ENCODE peak calls at places on chromosome 7, in eight cellular contexts. One of them, this sample, is unnamed. For H3K9me3 and H3K4me1, the result is how much of the 10 kb centered on the place peaks cover.

GRCh38 chr7:98990356-98990755 is 112.0 kb downstream of the TRRAP start:
- DNase-seq in right atrium auricular region: no peak
- DNase-seq in aorta: peak
- DNase-seq in body of pancreas: no peak
- DNase-seq in astrocyte: no peak
- DNase-seq in fibroblast of lung: no peak
- DNase-seq in ascending aorta: no peak
- DNase-seq in naive thymus-derived CD4-positive, alpha-beta T cell: no peak
- DNase-seq in this sample: no peak

GRCh38 chr7:151405588-151405987 is 4.2 kb downstream of the WDR86 start:
- DNase-seq in right atrium auricular region: no peak
- DNase-seq in aorta: no peak
- DNase-seq in body of pancreas: no peak
- DNase-seq in astrocyte: no peak
- DNase-seq in fibroblast of lung: no peak
- DNase-seq in ascending aorta: no peak
- DNase-seq in naive thymus-derived CD4-positive, alpha-beta T cell: no peak
- DNase-seq in this sample: no peak

GRCh38 chr7:50627824-50628361 is 62.7 kb upstream of the DDC start:
- DNase-seq in right atrium auricular region: no peak
- DNase-seq in aorta: peak
- DNase-seq in body of pancreas: no peak
- DNase-seq in astrocyte: no peak
- DNase-seq in fibroblast of lung: no peak
- DNase-seq in ascending aorta: no peak
- DNase-seq in naive thymus-derived CD4-positive, alpha-beta T cell: no peak
- DNase-seq in this sample: no peak

GRCh38 chr7:117186218-117186617 is 136.6 kb downstream of the WNT2 start:
- DNase-seq in right atrium auricular region: no peak
- DNase-seq in aorta: no peak
- DNase-seq in body of pancreas: no peak
- DNase-seq in astrocyte: peak
- DNase-seq in fibroblast of lung: peak
- DNase-seq in ascending aorta: no peak
- DNase-seq in naive thymus-derived CD4-positive, alpha-beta T cell: no peak
- DNase-seq in this sample: no peak

GRCh38 chr7:109864263-109864662 is 1226.7 kb upstream of the LRRN3 start:
- DNase-seq in right atrium auricular region: no peak
- DNase-seq in aorta: no peak
- DNase-seq in body of pancreas: no peak
- DNase-seq in astrocyte: no peak
- DNase-seq in fibroblast of lung: no peak
- DNase-seq in ascending aorta: no peak
- DNase-seq in naive thymus-derived CD4-positive, alpha-beta T cell: no peak
- DNase-seq in this sample: no peak

GRCh38 chr7:70477051-70478010 is 654.6 kb upstream of the GALNT17 start:
- DNase-seq in right atrium auricular region: no peak
- DNase-seq in aorta: no peak
- DNase-seq in body of pancreas: peak
- DNase-seq in astrocyte: peak
- DNase-seq in fibroblast of lung: peak
- DNase-seq in ascending aorta: no peak
- DNase-seq in naive thymus-derived CD4-positive, alpha-beta T cell: no peak
- DNase-seq in this sample: no peak

GRCh38 chr7:117777335-117778150 is 95.7 kb downstream of the CTTNBP2 start:
- DNase-seq in right atrium auricular region: no peak
- DNase-seq in aorta: no peak
- DNase-seq in body of pancreas: no peak
- DNase-seq in astrocyte: no peak
- DNase-seq in fibroblast of lung: peak
- DNase-seq in ascending aorta: no peak
- DNase-seq in naive thymus-derived CD4-positive, alpha-beta T cell: no peak
- DNase-seq in this sample: no peak

GRCh38 chr7:141701489-141702046 is 398 bp downstream of the DENND11 start:
- DNase-seq in right atrium auricular region: no peak
- DNase-seq in aorta: peak
- DNase-seq in body of pancreas: peak
- DNase-seq in astrocyte: peak
- DNase-seq in fibroblast of lung: peak
- DNase-seq in ascending aorta: no peak
- DNase-seq in naive thymus-derived CD4-positive, alpha-beta T cell: peak
- DNase-seq in this sample: peak

GRCh38 chr7:75966209-75966961 is 28.0 kb downstream of the TMEM120A start:
- DNase-seq in right atrium auricular region: peak
- DNase-seq in aorta: peak
- DNase-seq in body of pancreas: no peak
- DNase-seq in astrocyte: peak
- DNase-seq in fibroblast of lung: peak
- DNase-seq in ascending aorta: peak
- DNase-seq in naive thymus-derived CD4-positive, alpha-beta T cell: no peak
- DNase-seq in this sample: no peak

GRCh38 chr7:41858196-41858595 is 155.3 kb upstream of the INHBA start:
- DNase-seq in right atrium auricular region: no peak
- DNase-seq in aorta: no peak
- DNase-seq in body of pancreas: no peak
- DNase-seq in astrocyte: peak
- DNase-seq in fibroblast of lung: peak
- DNase-seq in ascending aorta: no peak
- DNase-seq in naive thymus-derived CD4-positive, alpha-beta T cell: no peak
- DNase-seq in this sample: no peak

GRCh38 chr7:80429186-80429585 is 82.7 kb downstream of the GNAT3 start:
- DNase-seq in right atrium auricular region: no peak
- DNase-seq in aorta: no peak
- DNase-seq in body of pancreas: no peak
- DNase-seq in astrocyte: no peak
- DNase-seq in fibroblast of lung: no peak
- DNase-seq in ascending aorta: no peak
- DNase-seq in naive thymus-derived CD4-positive, alpha-beta T cell: no peak
- DNase-seq in this sample: no peak

GRCh38 chr7:95491634-95492314 is 6.0 kb downstream of the ASB4 start:
- DNase-seq in right atrium auricular region: no peak
- DNase-seq in aorta: no peak
- DNase-seq in body of pancreas: no peak
- DNase-seq in astrocyte: peak
- DNase-seq in fibroblast of lung: peak
- DNase-seq in ascending aorta: no peak
- DNase-seq in naive thymus-derived CD4-positive, alpha-beta T cell: no peak
- DNase-seq in this sample: no peak

GRCh38 chr7:156055206-156055822 is 243.1 kb upstream of the SHH start:
- DNase-seq in right atrium auricular region: no peak
- DNase-seq in aorta: no peak
- DNase-seq in body of pancreas: no peak
- DNase-seq in astrocyte: no peak
- DNase-seq in fibroblast of lung: no peak
- DNase-seq in ascending aorta: no peak
- DNase-seq in naive thymus-derived CD4-positive, alpha-beta T cell: no peak
- DNase-seq in this sample: no peak

GRCh38 chr7:70060298-70061068 is 462.2 kb downstream of the AUTS2 start:
- DNase-seq in right atrium auricular region: no peak
- DNase-seq in aorta: no peak
- DNase-seq in body of pancreas: no peak
- DNase-seq in astrocyte: no peak
- DNase-seq in fibroblast of lung: no peak
- DNase-seq in ascending aorta: no peak
- DNase-seq in naive thymus-derived CD4-positive, alpha-beta T cell: no peak
- DNase-seq in this sample: peak

GRCh38 chr7:119256446-119257131 is 1016.4 kb upstream of the KCND2 start:
- DNase-seq in right atrium auricular region: no peak
- DNase-seq in aorta: no peak
- DNase-seq in body of pancreas: no peak
- DNase-seq in astrocyte: no peak
- DNase-seq in fibroblast of lung: no peak
- DNase-seq in ascending aorta: no peak
- DNase-seq in naive thymus-derived CD4-positive, alpha-beta T cell: no peak
- DNase-seq in this sample: no peak

GRCh38 chr7:76512941-76513816 is 2.8 kb downstream of the UPK3B start:
- DNase-seq in right atrium auricular region: no peak
- DNase-seq in aorta: no peak
- DNase-seq in body of pancreas: peak
- DNase-seq in astrocyte: no peak
- DNase-seq in fibroblast of lung: no peak
- DNase-seq in ascending aorta: no peak
- DNase-seq in naive thymus-derived CD4-positive, alpha-beta T cell: no peak
- DNase-seq in this sample: no peak

DNA sequence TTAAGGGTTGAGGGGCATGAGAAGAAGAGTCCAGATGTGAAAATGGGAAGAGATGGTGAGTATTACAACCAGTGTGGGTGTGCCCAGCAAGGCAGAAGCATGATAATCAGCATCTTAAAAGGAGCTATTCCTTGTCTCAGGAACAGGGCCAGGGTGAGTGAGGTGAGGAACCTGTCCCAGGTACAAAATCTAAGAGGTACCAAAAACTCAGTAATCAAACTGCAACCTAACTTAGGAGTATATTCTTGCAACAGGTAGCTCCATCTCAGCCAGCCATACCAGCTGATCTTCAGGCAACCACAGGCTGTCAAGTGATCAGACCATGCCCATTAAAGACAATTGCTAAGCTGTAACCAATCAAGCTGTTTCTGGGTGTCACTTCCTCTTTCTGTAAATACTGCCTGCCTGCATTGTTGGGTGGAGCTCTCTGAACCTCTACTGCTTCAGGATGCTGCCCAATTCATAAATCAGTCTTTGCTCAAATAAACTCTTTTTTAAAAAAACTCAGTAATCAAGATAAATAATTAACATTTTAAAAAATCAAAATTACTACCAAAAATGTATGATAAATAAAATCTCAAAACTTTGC is 7.4 kb downstream of the KEL start:
- DNase-seq in right atrium auricular region: no peak
- DNase-seq in aorta: no peak
- DNase-seq in body of pancreas: no peak
- DNase-seq in astrocyte: no peak
- DNase-seq in fibroblast of lung: no peak
- DNase-seq in ascending aorta: no peak
- DNase-seq in naive thymus-derived CD4-positive, alpha-beta T cell: no peak
- DNase-seq in this sample: no peak
- H3K9me3 ChIP-seq in right atrium auricular region: under half
- H3K9me3 ChIP-seq in aorta: under half
- H3K9me3 ChIP-seq in body of pancreas: under half
- H3K9me3 ChIP-seq in astrocyte: under half
- H3K9me3 ChIP-seq in fibroblast of lung: under half
- H3K9me3 ChIP-seq in ascending aorta: under half
- H3K9me3 ChIP-seq in naive thymus-derived CD4-positive, alpha-beta T cell: under half
- H3K9me3 ChIP-seq in this sample: under half

DNA sequence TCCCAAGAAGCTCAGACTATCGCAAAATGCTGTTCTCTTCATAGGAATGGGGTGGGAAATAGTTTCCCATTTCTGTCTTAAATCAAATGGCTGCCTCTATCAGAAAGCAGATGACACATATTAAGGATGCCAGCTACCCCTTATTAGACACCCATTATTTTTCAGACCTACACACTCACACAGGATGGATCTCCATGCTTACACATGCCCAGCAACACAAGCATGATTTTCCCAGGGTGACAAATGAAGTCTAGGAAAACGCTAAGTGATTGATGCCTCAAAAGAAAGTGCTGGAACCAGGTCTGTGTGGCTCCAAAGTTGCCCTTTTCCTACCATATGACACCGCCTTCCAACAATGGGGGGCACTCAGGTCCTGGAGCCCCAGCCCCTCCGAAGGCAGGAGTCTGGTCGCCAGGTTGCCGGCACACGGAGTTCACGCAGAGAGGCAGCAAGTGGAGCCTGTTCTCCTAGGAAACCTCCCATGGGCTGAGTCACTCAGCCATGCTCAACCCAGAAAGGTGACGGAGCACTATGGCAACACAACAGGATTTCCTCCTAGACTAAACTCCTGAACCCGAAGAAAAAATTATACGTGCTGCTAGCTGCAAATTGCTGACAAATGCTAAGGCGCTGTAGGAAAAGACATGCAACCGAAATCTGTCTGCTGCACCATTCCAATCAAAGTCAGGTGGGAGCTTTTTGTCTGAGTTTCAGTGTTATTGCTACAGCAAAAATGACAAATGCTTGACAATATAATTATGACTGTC is 19.8 kb downstream of the VOPP1 start:
- DNase-seq in right atrium auricular region: no peak
- DNase-seq in aorta: peak
- DNase-seq in body of pancreas: no peak
- DNase-seq in astrocyte: peak
- DNase-seq in fibroblast of lung: peak
- DNase-seq in ascending aorta: peak
- DNase-seq in naive thymus-derived CD4-positive, alpha-beta T cell: no peak
- DNase-seq in this sample: no peak
- H3K4me3 ChIP-seq in right atrium auricular region: no peak
- H3K4me3 ChIP-seq in aorta: no peak
- H3K4me3 ChIP-seq in body of pancreas: no peak
- H3K4me3 ChIP-seq in astrocyte: peak
- H3K4me3 ChIP-seq in fibroblast of lung: no peak
- H3K4me3 ChIP-seq in ascending aorta: peak
- H3K4me3 ChIP-seq in naive thymus-derived CD4-positive, alpha-beta T cell: no peak
- H3K4me3 ChIP-seq in this sample: no peak

DNA sequence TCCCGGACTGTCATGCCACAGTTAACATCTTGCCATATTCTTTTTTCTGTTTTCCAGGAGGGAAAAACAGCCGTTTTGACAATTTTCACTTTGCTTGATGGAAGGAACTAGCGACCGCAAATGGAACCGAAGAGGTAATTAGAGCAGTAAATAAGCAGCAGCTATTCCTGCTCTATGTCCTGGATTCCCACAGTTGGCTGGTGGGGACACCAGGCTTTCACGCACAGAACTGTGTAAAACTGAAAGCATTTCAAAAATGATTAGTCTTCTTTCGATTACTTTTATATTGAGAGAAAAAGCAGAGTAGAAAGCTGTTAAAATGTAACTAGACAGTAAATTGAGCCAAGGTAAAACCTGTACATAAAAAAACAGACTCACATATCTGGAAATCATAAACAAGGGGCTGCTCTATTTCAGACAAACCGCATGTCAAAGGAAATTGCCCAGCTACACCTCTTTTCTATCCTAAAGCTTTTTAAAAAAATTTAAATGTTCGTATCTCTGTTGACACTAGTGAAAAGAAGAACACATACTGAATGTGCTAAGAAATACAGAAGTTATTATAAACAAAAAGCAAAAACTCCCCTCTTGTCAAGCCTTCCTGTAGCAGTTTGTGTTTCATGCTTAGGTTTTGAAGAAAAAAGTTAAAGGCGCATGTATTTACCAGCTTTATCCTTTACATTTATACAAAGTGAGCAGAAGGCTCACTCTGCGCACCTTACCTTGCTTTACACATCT is 93.4 kb downstream of the RNF216 start:
- DNase-seq in right atrium auricular region: no peak
- DNase-seq in aorta: no peak
- DNase-seq in body of pancreas: no peak
- DNase-seq in astrocyte: no peak
- DNase-seq in fibroblast of lung: no peak
- DNase-seq in ascending aorta: no peak
- DNase-seq in naive thymus-derived CD4-positive, alpha-beta T cell: peak
- DNase-seq in this sample: no peak
- H3K4me1 ChIP-seq in right atrium auricular region: half or more
- H3K4me1 ChIP-seq in aorta: under half
- H3K4me1 ChIP-seq in body of pancreas: half or more
- H3K4me1 ChIP-seq in astrocyte: under half
- H3K4me1 ChIP-seq in fibroblast of lung: under half
- H3K4me1 ChIP-seq in ascending aorta: half or more
- H3K4me1 ChIP-seq in naive thymus-derived CD4-positive, alpha-beta T cell: under half
- H3K4me1 ChIP-seq in this sample: under half

DNA sequence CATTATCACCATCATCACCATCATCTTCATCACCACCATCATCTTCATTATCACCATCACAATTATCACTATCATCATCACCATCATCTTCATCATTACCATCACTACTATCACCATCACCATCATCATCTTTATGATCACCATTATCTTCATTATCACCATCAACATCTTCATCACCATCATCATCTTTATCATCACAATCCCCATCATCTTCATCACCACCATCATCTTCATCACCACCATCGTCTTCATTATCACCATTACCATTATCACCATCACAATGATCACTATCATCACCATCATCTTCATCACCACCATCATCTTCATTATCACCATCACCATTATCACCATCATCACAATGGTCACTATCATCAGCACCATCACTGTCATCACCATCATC is 621.1 kb downstream of the PTPRN2 start:
- DNase-seq in right atrium auricular region: no peak
- DNase-seq in aorta: no peak
- DNase-seq in body of pancreas: no peak
- DNase-seq in astrocyte: no peak
- DNase-seq in fibroblast of lung: no peak
- DNase-seq in ascending aorta: no peak
- DNase-seq in naive thymus-derived CD4-positive, alpha-beta T cell: no peak
- DNase-seq in this sample: no peak
- H3K9me3 ChIP-seq in right atrium auricular region: under half
- H3K9me3 ChIP-seq in aorta: under half
- H3K9me3 ChIP-seq in body of pancreas: under half
- H3K9me3 ChIP-seq in astrocyte: under half
- H3K9me3 ChIP-seq in fibroblast of lung: under half
- H3K9me3 ChIP-seq in ascending aorta: under half
- H3K9me3 ChIP-seq in naive thymus-derived CD4-positive, alpha-beta T cell: under half
- H3K9me3 ChIP-seq in this sample: under half

This sample was measured in HAP-1.